ENCODE peak calls at places on chromosomes 5 and 9, in four cellular contexts. B is aorta, Z is heart right ventricle, V is HCT116. O is an unnamed sample.

GRCh38 chr5:177131019-177131320 is 2.6 kb upstream of the NSD1 start:
- DNase-seq in V (no peak), Z (no peak), B (peak; percentile 5), O (no peak)

GRCh38 chr5:138541511-138541910 is 1.5 kb downstream of the ETF1 start:
- DNase-seq in V (no peak), B (no peak), Z (no peak), O (no peak)

GRCh38 chr9:99056876-99057664 is 47.8 kb upstream of the TGFBR1 start:
- DNase-seq in Z (no peak), V (no peak), B (no peak), O (no peak)

GRCh38 chr5:136620016-136620419 is 254.7 kb upstream of the TRPC7 start:
- DNase-seq in Z (no peak), B (no peak), V (no peak), O (no peak)

GRCh38 chr9:20292002-20292401 is 330.3 kb downstream of the MLLT3 start:
- DNase-seq in Z (no peak), V (peak; percentile 60), B (no peak), O (no peak)

GRCh38 chr5:107968465-107968864 is 297.7 kb upstream of the EFNA5 start:
- DNase-seq in V (no peak), B (no peak), Z (no peak), O (no peak)

GRCh38 chr9:114789006-114789405 is 16.8 kb downstream of the TNFSF15 start:
- DNase-seq in V (no peak), Z (no peak), B (no peak), O (no peak)

GRCh38 chr5:7422719-7423118 is 26.8 kb downstream of the ADCY2 start:
- DNase-seq in V (no peak), Z (no peak), B (no peak), O (no peak)

GRCh38 chr9:21770877-21771560 is 31.4 kb upstream of the MTAP start:
- DNase-seq in B (no peak), Z (no peak), V (peak; percentile 51), O (no peak)

GRCh38 chr5:158727108-158727507 is 372.6 kb downstream of the EBF1 start:
- DNase-seq in B (no peak), V (no peak), Z (no peak), O (no peak)

GRCh38 chr5:110045153-110045552 is 355.4 kb downstream of the MAN2A1 start:
- DNase-seq in V (no peak), B (no peak), Z (no peak), O (no peak)

GRCh38 chr9:15386465-15386864 is 36.2 kb upstream of the SNAPC3 start:
- DNase-seq in Z (no peak), B (no peak), V (no peak), O (no peak)

GRCh38 chr9:134976403-134976802 is 58.7 kb upstream of the FCN1 start:
- DNase-seq in V (no peak), B (no peak), Z (no peak), O (no peak)

GRCh38 chr9:70293214-70293613 is 34.4 kb downstream of the SMC5 start:
- DNase-seq in V (no peak), B (no peak), Z (no peak), O (no peak)

GRCh38 chr5:25334288-25334790 is 689.6 kb upstream of the CDH10 start:
- DNase-seq in B (no peak), Z (no peak), V (no peak), O (no peak)

GRCh38 chr9:34125681-34126206 is 754 bp downstream of the DCAF12 start:
- DNase-seq in Z (no peak), V (no peak), B (no peak), O (no peak)

GRCh38 chr5:64644831-64645230 is 45.5 kb upstream of the SHISAL2B start:
- DNase-seq in V (no peak), B (no peak), Z (no peak), O (no peak)

GRCh38 chr5:74132485-74132884 is 506.5 kb downstream of the ARHGEF28 start:
- DNase-seq in Z (no peak), V (no peak), B (no peak), O (no peak)

GRCh38 chr9:93236541-93237206 is 52.7 kb downstream of the WNK2 start:
- DNase-seq in V (no peak), Z (no peak), B (no peak), O (no peak)

GRCh38 chr9:131304676-131305366 is 15.3 kb downstream of the PLPP7 start:
- DNase-seq in Z (no peak), B (no peak), V (no peak), O (no peak)
- H3K27ac ChIP-seq in Z (no peak overlapping the region), B (no peak overlapping the region), V (no peak overlapping the region), O (no peak overlapping the region)

GRCh38 chr9:76607730-76608475 is 148.9 kb downstream of the GCNT1 start:
- DNase-seq in B (no peak), V (no peak), Z (no peak), O (no peak)

GRCh38 chr9:76609285-76610008 is 150.5 kb downstream of the GCNT1 start:
- DNase-seq in V (no peak), B (no peak), Z (no peak), O (no peak)

GRCh38 chr9:76608562-76609254 is 149.7 kb downstream of the GCNT1 start:
- DNase-seq in Z (no peak), V (no peak), B (no peak), O (no peak)

GRCh38 chr9:76613150-76613781 is 151.0 kb upstream of the PCA3 start:
- DNase-seq in B (no peak), V (no peak), Z (no peak), O (no peak)

GRCh38 chr9:76610009-76610352 is 151.0 kb downstream of the GCNT1 start:
- DNase-seq in Z (peak; percentile 68), B (peak; percentile 88), V (no peak), O (peak; percentile 39)
- H3K27ac ChIP-seq in Z (no peak overlapping the region), B (no peak overlapping the region), V (no peak overlapping the region), O (no peak overlapping the region)

DNA sequence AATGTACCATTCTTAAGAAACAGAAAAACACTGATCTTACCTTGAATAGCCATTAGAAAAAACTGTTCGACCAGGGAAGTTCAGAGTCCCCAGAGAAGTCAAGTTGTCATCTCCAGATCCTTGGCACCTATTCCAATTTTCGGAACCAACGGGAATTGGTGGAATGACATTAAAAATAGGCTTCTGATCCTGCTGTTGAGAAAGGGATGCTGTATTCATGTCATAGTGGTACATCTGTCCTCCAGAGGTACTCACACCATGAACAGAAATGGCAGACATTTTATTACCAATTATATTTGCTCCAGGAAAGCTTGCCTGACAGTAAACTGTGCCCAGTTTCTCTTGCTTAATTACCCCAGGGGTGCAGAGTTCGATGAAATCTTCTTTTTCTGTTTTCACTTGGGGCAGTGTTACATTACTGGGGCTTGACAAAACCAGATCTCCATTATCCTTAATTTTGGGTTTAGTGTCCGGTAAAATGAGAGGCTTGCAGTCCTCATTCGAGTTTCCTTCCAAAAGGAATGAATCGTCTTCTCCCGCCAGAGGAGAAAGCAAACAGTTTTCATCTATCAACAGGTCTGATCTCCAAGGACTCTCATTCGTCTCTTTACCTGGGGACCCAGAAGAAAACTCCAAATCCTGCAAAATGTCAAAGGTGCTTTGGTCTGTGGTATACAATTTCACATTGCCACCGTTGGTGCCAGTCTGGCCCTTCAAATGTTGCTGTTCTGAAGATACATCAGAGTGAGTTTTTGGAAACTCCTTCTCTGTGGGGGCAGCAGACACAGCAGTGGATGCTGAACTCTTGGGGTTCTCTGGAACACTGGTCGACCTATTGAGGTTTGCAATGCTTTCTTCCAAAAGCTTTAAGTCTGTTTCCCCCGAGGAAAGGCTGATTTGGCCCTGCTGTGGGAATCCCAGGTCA is 3.6 kb downstream of the NR3C1 start:
- DNase-seq in V (no peak), Z (no peak), B (no peak), O (no peak)
- H3K27ac ChIP-seq in V (no peak overlapping the region), Z (peak overlapping the region; percentile 29), B (no peak overlapping the region), O (no peak overlapping the region)

DNA sequence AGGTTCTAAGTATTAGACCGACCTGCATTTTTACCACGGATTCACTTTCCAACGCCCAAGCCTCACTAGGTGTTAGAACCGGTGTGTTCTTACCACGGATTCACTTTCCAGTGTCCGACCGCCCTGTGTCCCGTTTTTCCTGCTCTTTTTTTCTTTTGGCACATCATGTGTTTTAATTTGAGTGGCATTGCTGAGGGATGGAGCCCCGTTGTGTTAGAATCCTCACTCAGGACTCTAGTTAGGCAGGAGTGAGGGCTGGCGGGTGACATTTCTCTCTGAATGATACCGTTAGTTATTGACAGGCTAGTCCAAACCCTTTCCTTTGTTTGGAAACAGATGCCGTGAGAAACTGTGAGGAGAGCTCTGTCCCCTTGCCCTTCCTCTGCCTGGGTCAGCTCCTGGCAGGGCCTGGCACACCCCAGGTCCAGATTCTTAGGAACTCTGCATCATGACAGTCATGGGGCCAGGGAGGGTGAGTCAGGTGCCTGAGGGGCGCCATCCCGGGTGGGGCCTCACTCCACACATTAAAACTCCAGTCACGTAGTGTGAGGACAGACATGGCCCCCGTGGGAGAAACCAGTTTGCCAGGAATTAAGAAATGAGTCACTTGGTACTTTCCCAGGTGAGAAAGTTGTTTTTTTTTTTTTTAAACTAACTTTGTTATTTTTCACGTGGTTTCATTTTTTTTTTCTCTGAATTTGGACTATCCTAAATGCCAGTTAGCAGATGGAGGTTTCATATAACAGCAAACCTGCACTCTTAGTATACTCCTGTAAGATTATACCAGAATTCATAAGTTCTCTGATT is 15.8 kb downstream of the EXOC3 start:
- DNase-seq in Z (no peak), V (no peak), B (peak; percentile 70), O (peak; percentile 43)
- H3K27ac ChIP-seq in Z (no peak overlapping the region), V (no peak overlapping the region), B (no peak overlapping the region), O (no peak overlapping the region)

GRCh38 chr5:132266836-132267160 is 9.3 kb downstream of the PDLIM4 start:
- DNase-seq in Z (no peak), B (peak; percentile 55), V (no peak), O (no peak)
- H3K27ac ChIP-seq in Z (no peak overlapping the region), B (no peak overlapping the region), V (no peak overlapping the region), O (no peak overlapping the region)

GRCh38 chr5:68242743-68243142 is 27.2 kb downstream of the PIK3R1 start:
- DNase-seq in B (no peak), V (no peak), Z (no peak), O (no peak)
- H3K27ac ChIP-seq in B (no peak overlapping the region), V (no peak overlapping the region), Z (peak overlapping the region; percentile 37), O (peak overlapping the region; percentile 49)